ENCODE peak calls at places on chromosomes 4 and X, in four cellular contexts. One of them, this sample, is unnamed.

GRCh38 chrX:133859860-133860259 is 125.5 kb downstream of the GPC3 start:
- DNase-seq in Peyer's patch: no peak
- DNase-seq in endodermal cell: no peak
- DNase-seq in right atrium auricular region: no peak
- DNase-seq in this sample: peak

GRCh38 chrX:156008915-156009314 is 11.4 kb downstream of the IL9R start:
- DNase-seq in endodermal cell: no peak
- DNase-seq in right atrium auricular region: no peak
- DNase-seq in Peyer's patch: no peak
- DNase-seq in this sample: no peak

GRCh38 chr4:66575024-66575696 is 904.9 kb upstream of the EPHA5 start:
- DNase-seq in endodermal cell: no peak
- DNase-seq in Peyer's patch: no peak
- DNase-seq in right atrium auricular region: no peak
- DNase-seq in this sample: peak

GRCh38 chrX:73127700-73128241 is 48.5 kb upstream of the PABPC1L2A start:
- DNase-seq in Peyer's patch: no peak
- DNase-seq in right atrium auricular region: no peak
- DNase-seq in endodermal cell: peak
- DNase-seq in this sample: no peak

GRCh38 chr4:98572697-98573096 is 85.7 kb downstream of the TSPAN5 start:
- DNase-seq in Peyer's patch: no peak
- DNase-seq in right atrium auricular region: no peak
- DNase-seq in endodermal cell: no peak
- DNase-seq in this sample: no peak

GRCh38 chr4:150126880-150127236 is 48.6 kb downstream of the DCLK2 start:
- DNase-seq in right atrium auricular region: no peak
- DNase-seq in endodermal cell: no peak
- DNase-seq in Peyer's patch: no peak
- DNase-seq in this sample: peak

GRCh38 chrX:20952180-20952579 is 422.0 kb upstream of the CNKSR2 start:
- DNase-seq in endodermal cell: no peak
- DNase-seq in Peyer's patch: no peak
- DNase-seq in right atrium auricular region: no peak
- DNase-seq in this sample: no peak

GRCh38 chr4:39616651-39617050 is 22.0 kb downstream of the SMIM14 start:
- DNase-seq in endodermal cell: no peak
- DNase-seq in Peyer's patch: no peak
- DNase-seq in right atrium auricular region: no peak
- DNase-seq in this sample: peak

GRCh38 chrX:6614516-6614915 is 79.6 kb upstream of the VCX3A start:
- DNase-seq in Peyer's patch: no peak
- DNase-seq in endodermal cell: no peak
- DNase-seq in right atrium auricular region: no peak
- DNase-seq in this sample: no peak

GRCh38 chrX:99001286-99001685 is 1408.8 kb downstream of the PCDH19 start:
- DNase-seq in endodermal cell: no peak
- DNase-seq in right atrium auricular region: no peak
- DNase-seq in Peyer's patch: no peak
- DNase-seq in this sample: no peak

GRCh38 chrX:33205321-33205720 is 6.0 kb downstream of the DMD start:
- DNase-seq in Peyer's patch: no peak
- DNase-seq in endodermal cell: no peak
- DNase-seq in right atrium auricular region: no peak
- DNase-seq in this sample: no peak

GRCh38 chrX:1336331-1337143 is at the start of gene IL3RA:
- DNase-seq in right atrium auricular region: no peak
- DNase-seq in Peyer's patch: no peak
- DNase-seq in endodermal cell: no peak
- DNase-seq in this sample: no peak

GRCh38 chrX:102085706-102086105 is 39.8 kb upstream of the TCEAL2 start:
- DNase-seq in right atrium auricular region: no peak
- DNase-seq in Peyer's patch: no peak
- DNase-seq in endodermal cell: no peak
- DNase-seq in this sample: no peak

GRCh38 chr4:20022471-20022870 is 229.2 kb upstream of the SLIT2 start:
- DNase-seq in Peyer's patch: no peak
- DNase-seq in endodermal cell: no peak
- DNase-seq in right atrium auricular region: no peak
- DNase-seq in this sample: no peak

GRCh38 chrX:68498508-68499379 is at the start of gene YIPF6:
- DNase-seq in endodermal cell: peak
- DNase-seq in Peyer's patch: peak
- DNase-seq in right atrium auricular region: peak
- DNase-seq in this sample: peak

DNA sequence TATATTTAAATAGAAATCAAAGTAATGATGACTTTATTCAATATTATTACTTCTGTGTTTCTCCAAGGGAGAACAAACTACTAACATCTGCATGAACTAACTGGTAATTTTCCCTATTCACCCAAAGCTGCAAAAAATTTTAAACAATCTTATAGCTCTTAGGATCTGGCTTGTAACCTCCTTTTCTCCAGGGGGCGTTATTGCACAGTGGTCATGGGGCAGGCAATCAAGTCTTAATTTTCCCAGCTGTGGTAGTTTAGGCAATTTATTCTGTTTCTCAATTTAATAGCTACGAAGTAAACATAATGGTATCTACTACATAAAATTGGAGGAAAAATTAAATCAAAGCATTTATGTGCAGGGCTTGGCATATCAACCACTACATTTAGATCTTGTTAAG is 137.5 kb upstream of the GUCY1A1 start:
- DNase-seq in Peyer's patch: no peak
- DNase-seq in right atrium auricular region: no peak
- DNase-seq in endodermal cell: peak
- DNase-seq in this sample: no peak
- TF ChIP-seq CTCF in Peyer's patch: no peak
- TF ChIP-seq CTCF in right atrium auricular region: no peak
- TF ChIP-seq CTCF in endodermal cell: peak
- TF ChIP-seq CTCF in this sample: no peak

GRCh38 chrX:23634181-23634580 is 33.1 kb upstream of the PRDX4 start:
- DNase-seq in endodermal cell: no peak
- DNase-seq in Peyer's patch: no peak
- DNase-seq in right atrium auricular region: no peak
- DNase-seq in this sample: peak

GRCh38 chrX:23643020-23643419 is 24.3 kb upstream of the PRDX4 start:
- DNase-seq in endodermal cell: no peak
- DNase-seq in right atrium auricular region: no peak
- DNase-seq in Peyer's patch: no peak
- DNase-seq in this sample: no peak

DNA sequence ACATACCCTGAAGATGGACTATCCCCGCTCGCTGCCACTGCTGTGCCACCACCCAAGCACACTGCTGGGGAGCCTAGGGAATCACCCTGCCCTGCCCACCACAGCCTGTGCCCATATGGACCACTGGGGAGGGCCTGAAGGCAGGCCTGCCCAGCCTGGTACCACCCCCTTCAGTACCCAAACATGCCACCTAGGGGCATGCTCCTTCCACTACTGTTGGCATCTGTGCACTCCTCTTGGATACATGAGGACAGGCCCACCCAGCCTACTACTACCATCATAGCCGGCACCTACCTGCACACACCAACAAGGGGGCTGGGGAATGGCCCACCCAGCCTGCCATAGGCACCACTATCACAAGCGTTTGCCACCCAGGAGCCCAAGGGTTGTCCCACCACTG is 30.1 kb upstream of the PRDX4 start:
- DNase-seq in endodermal cell: no peak
- DNase-seq in Peyer's patch: no peak
- DNase-seq in right atrium auricular region: no peak
- DNase-seq in this sample: no peak
- TF ChIP-seq CTCF in endodermal cell: peak
- TF ChIP-seq CTCF in Peyer's patch: no peak
- TF ChIP-seq CTCF in right atrium auricular region: no peak
- TF ChIP-seq CTCF in this sample: no peak

GRCh38 chr4:176054942-176055341 is 10.7 kb upstream of the WDR17 start:
- DNase-seq in right atrium auricular region: no peak
- DNase-seq in endodermal cell: no peak
- DNase-seq in Peyer's patch: no peak
- DNase-seq in this sample: no peak
- TF ChIP-seq CTCF in right atrium auricular region: no peak
- TF ChIP-seq CTCF in endodermal cell: peak
- TF ChIP-seq CTCF in Peyer's patch: peak
- TF ChIP-seq CTCF in this sample: peak

DNA sequence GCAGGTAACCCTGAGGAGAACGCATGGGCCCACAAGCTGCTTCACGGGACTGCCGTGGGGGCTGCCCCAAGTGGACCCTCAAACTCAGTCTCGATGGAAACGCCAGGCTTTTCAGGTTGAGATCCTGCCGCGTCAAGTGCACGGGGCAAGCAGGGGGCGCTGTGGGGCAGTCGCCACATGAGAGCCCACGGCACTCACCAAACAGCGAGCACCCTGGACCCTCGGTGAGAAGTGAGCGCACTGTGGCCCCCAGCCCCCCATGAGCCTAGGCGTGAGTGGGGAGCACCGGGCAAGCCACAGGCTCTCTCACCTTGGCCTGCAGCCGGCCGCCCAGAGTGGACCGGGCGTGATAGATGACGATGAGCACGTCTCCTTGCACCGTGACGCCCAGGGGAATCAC is 50.9 kb upstream of the CPLX1 start:
- DNase-seq in right atrium auricular region: no peak
- DNase-seq in Peyer's patch: no peak
- DNase-seq in endodermal cell: peak
- DNase-seq in this sample: no peak
- TF ChIP-seq CTCF in right atrium auricular region: no peak
- TF ChIP-seq CTCF in Peyer's patch: no peak
- TF ChIP-seq CTCF in endodermal cell: peak
- TF ChIP-seq CTCF in this sample: no peak

GRCh38 chr4:56804551-56804950 is 16.9 kb downstream of the SPINK2 start:
- DNase-seq in Peyer's patch: no peak
- DNase-seq in endodermal cell: no peak
- DNase-seq in right atrium auricular region: no peak
- DNase-seq in this sample: no peak

GRCh38 chr4:56799291-56799823 is 22.1 kb downstream of the SPINK2 start:
- DNase-seq in right atrium auricular region: no peak
- DNase-seq in endodermal cell: no peak
- DNase-seq in Peyer's patch: no peak
- DNase-seq in this sample: peak

GRCh38 chr4:56803473-56803872 is 18.0 kb downstream of the SPINK2 start:
- DNase-seq in right atrium auricular region: no peak
- DNase-seq in endodermal cell: no peak
- DNase-seq in Peyer's patch: no peak
- DNase-seq in this sample: no peak

GRCh38 chr4:56799824-56800756 is 21.4 kb downstream of the SPINK2 start:
- DNase-seq in right atrium auricular region: peak
- DNase-seq in Peyer's patch: peak
- DNase-seq in endodermal cell: peak
- DNase-seq in this sample: peak
- TF ChIP-seq CTCF in right atrium auricular region: peak
- TF ChIP-seq CTCF in Peyer's patch: peak
- TF ChIP-seq CTCF in endodermal cell: peak
- TF ChIP-seq CTCF in this sample: peak

DNA sequence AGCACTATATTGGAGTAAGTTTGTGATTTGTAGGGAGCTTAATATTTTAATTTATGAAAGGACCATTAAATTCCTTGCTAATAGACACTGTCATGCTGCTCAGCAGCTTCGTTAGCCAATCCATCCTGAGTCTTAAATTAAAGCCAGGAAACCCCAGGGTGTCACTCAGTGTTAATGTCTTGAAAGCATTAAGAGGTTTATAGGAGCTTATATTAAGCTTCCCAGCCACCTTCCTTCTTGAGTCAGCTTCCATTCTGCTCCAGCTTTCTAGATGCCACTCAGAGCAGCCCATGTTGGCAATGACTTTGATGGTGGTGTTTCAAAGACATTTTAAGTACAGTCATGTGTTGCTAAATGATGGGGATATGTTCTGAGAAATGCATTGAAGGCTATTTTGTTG is 27.1 kb upstream of the PROM1 start:
- DNase-seq in endodermal cell: peak
- DNase-seq in right atrium auricular region: no peak
- DNase-seq in Peyer's patch: no peak
- DNase-seq in this sample: no peak
- TF ChIP-seq CTCF in endodermal cell: no peak
- TF ChIP-seq CTCF in right atrium auricular region: no peak
- TF ChIP-seq CTCF in Peyer's patch: no peak
- TF ChIP-seq CTCF in this sample: no peak

DNA sequence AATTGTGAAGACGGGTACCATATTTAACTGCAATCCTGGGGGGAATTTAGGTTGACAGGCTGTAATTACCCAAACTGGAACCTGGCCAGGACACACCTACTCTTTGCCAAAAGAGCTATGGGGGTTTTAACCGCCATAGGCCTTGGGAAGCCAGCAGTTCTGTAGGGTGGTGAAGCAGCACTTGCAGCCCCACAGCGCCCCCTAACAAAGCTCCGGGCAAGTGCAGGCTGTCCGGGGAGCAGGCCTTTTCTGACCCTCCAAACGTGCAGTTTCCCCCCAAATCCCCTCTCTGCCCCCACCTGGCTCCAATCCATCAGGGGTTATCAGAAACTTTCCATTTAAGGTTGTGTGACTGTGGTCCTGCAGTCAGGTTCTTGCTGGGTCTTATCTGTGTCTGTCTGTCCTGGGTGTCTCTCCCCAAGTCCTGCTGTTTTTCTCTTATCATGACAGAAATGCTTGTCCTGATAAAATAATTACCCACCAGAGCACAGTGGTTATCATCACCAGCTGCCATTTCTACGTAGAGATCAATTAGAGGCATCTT is 350.9 kb downstream of the MID1IP1 start:
- DNase-seq in endodermal cell: peak
- DNase-seq in Peyer's patch: no peak
- DNase-seq in right atrium auricular region: no peak
- DNase-seq in this sample: peak
- TF ChIP-seq CTCF in endodermal cell: peak
- TF ChIP-seq CTCF in Peyer's patch: peak
- TF ChIP-seq CTCF in right atrium auricular region: peak
- TF ChIP-seq CTCF in this sample: peak